ENCODE peak calls at places on chromosomes 4 and X, in six cellular contexts. One of them, this sample, is unnamed.
A peak's percentile ranks its signal among the peaks of the same experiment; 100 is the strongest.

GRCh38 chrX:70494441-70494840 is 49.8 kb downstream of the DLG3 start:
- DNase-seq in activated gamma-delta T cell treated with Interleukin-2 at 50 U/mL for 16 hours: no peak
- DNase-seq in progenitor cell of endocrine pancreas: no peak
- DNase-seq in GM20000: no peak
- DNase-seq in activated CD8-positive, alpha-beta memory T cell treated with anti-CD3 and anti-CD28 coated beads for 1 hour: no peak
- DNase-seq in brain microvascular endothelial cell: peak; percentile 11
- DNase-seq in this sample: no peak

GRCh38 chrX:119467433-119467832 is 811 bp upstream of the SLC25A5 start:
- DNase-seq in activated gamma-delta T cell treated with Interleukin-2 at 50 U/mL for 16 hours: no peak
- DNase-seq in progenitor cell of endocrine pancreas: no peak
- DNase-seq in GM20000: no peak
- DNase-seq in activated CD8-positive, alpha-beta memory T cell treated with anti-CD3 and anti-CD28 coated beads for 1 hour: no peak
- DNase-seq in brain microvascular endothelial cell: no peak
- DNase-seq in this sample: no peak

GRCh38 chr4:80125252-80126177 is 52.5 kb upstream of the ANTXR2 start:
- DNase-seq in activated gamma-delta T cell treated with Interleukin-2 at 50 U/mL for 16 hours: peak; percentile 29
- DNase-seq in progenitor cell of endocrine pancreas: no peak
- DNase-seq in GM20000: peak; percentile 4
- DNase-seq in activated CD8-positive, alpha-beta memory T cell treated with anti-CD3 and anti-CD28 coated beads for 1 hour: no peak
- DNase-seq in brain microvascular endothelial cell: no peak
- DNase-seq in this sample: no peak

GRCh38 chrX:39816871-39817731 is 280.7 kb downstream of the BCOR start:
- DNase-seq in activated gamma-delta T cell treated with Interleukin-2 at 50 U/mL for 16 hours: no peak
- DNase-seq in progenitor cell of endocrine pancreas: no peak
- DNase-seq in GM20000: no peak
- DNase-seq in activated CD8-positive, alpha-beta memory T cell treated with anti-CD3 and anti-CD28 coated beads for 1 hour: no peak
- DNase-seq in brain microvascular endothelial cell: peak; percentile 36
- DNase-seq in this sample: no peak

GRCh38 chr4:170281027-170281426 is 191.3 kb upstream of the AADAT start:
- DNase-seq in activated gamma-delta T cell treated with Interleukin-2 at 50 U/mL for 16 hours: no peak
- DNase-seq in progenitor cell of endocrine pancreas: no peak
- DNase-seq in GM20000: no peak
- DNase-seq in activated CD8-positive, alpha-beta memory T cell treated with anti-CD3 and anti-CD28 coated beads for 1 hour: no peak
- DNase-seq in brain microvascular endothelial cell: no peak
- DNase-seq in this sample: no peak

GRCh38 chr4:40317921-40318658 is 17.0 kb upstream of the CHRNA9 start:
- DNase-seq in activated gamma-delta T cell treated with Interleukin-2 at 50 U/mL for 16 hours: no peak
- DNase-seq in progenitor cell of endocrine pancreas: no peak
- DNase-seq in GM20000: no peak
- DNase-seq in activated CD8-positive, alpha-beta memory T cell treated with anti-CD3 and anti-CD28 coated beads for 1 hour: no peak
- DNase-seq in brain microvascular endothelial cell: no peak
- DNase-seq in this sample: no peak

GRCh38 chr4:47852121-47852520 is 14.3 kb upstream of the CORIN start:
- DNase-seq in activated gamma-delta T cell treated with Interleukin-2 at 50 U/mL for 16 hours: no peak
- DNase-seq in progenitor cell of endocrine pancreas: no peak
- DNase-seq in GM20000: no peak
- DNase-seq in activated CD8-positive, alpha-beta memory T cell treated with anti-CD3 and anti-CD28 coated beads for 1 hour: no peak
- DNase-seq in brain microvascular endothelial cell: peak; percentile 88
- DNase-seq in this sample: no peak

GRCh38 chr4:7052923-7053715 is 9.9 kb downstream of the TADA2B start:
- DNase-seq in activated gamma-delta T cell treated with Interleukin-2 at 50 U/mL for 16 hours: no peak
- DNase-seq in progenitor cell of endocrine pancreas: no peak
- DNase-seq in GM20000: no peak
- DNase-seq in activated CD8-positive, alpha-beta memory T cell treated with anti-CD3 and anti-CD28 coated beads for 1 hour: no peak
- DNase-seq in brain microvascular endothelial cell: no peak
- DNase-seq in this sample: no peak

GRCh38 chrX:40543661-40544328 is 37.0 kb upstream of the ATP6AP2 start:
- DNase-seq in activated gamma-delta T cell treated with Interleukin-2 at 50 U/mL for 16 hours: peak; percentile 7
- DNase-seq in progenitor cell of endocrine pancreas: no peak
- DNase-seq in GM20000: peak; percentile 11
- DNase-seq in activated CD8-positive, alpha-beta memory T cell treated with anti-CD3 and anti-CD28 coated beads for 1 hour: no peak
- DNase-seq in brain microvascular endothelial cell: peak; percentile 7
- DNase-seq in this sample: no peak

GRCh38 chrX:39665830-39666518 is 431.8 kb downstream of the BCOR start:
- DNase-seq in activated gamma-delta T cell treated with Interleukin-2 at 50 U/mL for 16 hours: no peak
- DNase-seq in progenitor cell of endocrine pancreas: no peak
- DNase-seq in GM20000: no peak
- DNase-seq in activated CD8-positive, alpha-beta memory T cell treated with anti-CD3 and anti-CD28 coated beads for 1 hour: no peak
- DNase-seq in brain microvascular endothelial cell: no peak
- DNase-seq in this sample: no peak

GRCh38 chr4:156330436-156331031 is 376.9 kb upstream of the CTSO start:
- DNase-seq in activated gamma-delta T cell treated with Interleukin-2 at 50 U/mL for 16 hours: no peak
- DNase-seq in progenitor cell of endocrine pancreas: no peak
- DNase-seq in GM20000: no peak
- DNase-seq in activated CD8-positive, alpha-beta memory T cell treated with anti-CD3 and anti-CD28 coated beads for 1 hour: no peak
- DNase-seq in brain microvascular endothelial cell: no peak
- DNase-seq in this sample: no peak

GRCh38 chr4:82421796-82422560 is 8.3 kb downstream of the HNRNPDL start:
- DNase-seq in activated gamma-delta T cell treated with Interleukin-2 at 50 U/mL for 16 hours: no peak
- DNase-seq in progenitor cell of endocrine pancreas: no peak
- DNase-seq in GM20000: no peak
- DNase-seq in activated CD8-positive, alpha-beta memory T cell treated with anti-CD3 and anti-CD28 coated beads for 1 hour: no peak
- DNase-seq in brain microvascular endothelial cell: no peak
- DNase-seq in this sample: no peak

GRCh38 chrX:17689971-17690409 is 47.3 kb upstream of the SCML1 start:
- DNase-seq in activated gamma-delta T cell treated with Interleukin-2 at 50 U/mL for 16 hours: peak; percentile 14
- DNase-seq in progenitor cell of endocrine pancreas: peak; percentile 30
- DNase-seq in GM20000: peak; percentile 29
- DNase-seq in activated CD8-positive, alpha-beta memory T cell treated with anti-CD3 and anti-CD28 coated beads for 1 hour: no peak
- DNase-seq in brain microvascular endothelial cell: peak; percentile 72
- DNase-seq in this sample: peak; percentile 31

GRCh38 chr4:2500547-2500946 is 31.6 kb downstream of the RNF4 start:
- DNase-seq in activated gamma-delta T cell treated with Interleukin-2 at 50 U/mL for 16 hours: no peak
- DNase-seq in progenitor cell of endocrine pancreas: no peak
- DNase-seq in GM20000: no peak
- DNase-seq in activated CD8-positive, alpha-beta memory T cell treated with anti-CD3 and anti-CD28 coated beads for 1 hour: no peak
- DNase-seq in brain microvascular endothelial cell: no peak
- DNase-seq in this sample: no peak

GRCh38 chrX:10108288-10108687 is 48.5 kb upstream of the CLCN4 start:
- DNase-seq in activated gamma-delta T cell treated with Interleukin-2 at 50 U/mL for 16 hours: no peak
- DNase-seq in progenitor cell of endocrine pancreas: no peak
- DNase-seq in GM20000: no peak
- DNase-seq in activated CD8-positive, alpha-beta memory T cell treated with anti-CD3 and anti-CD28 coated beads for 1 hour: no peak
- DNase-seq in brain microvascular endothelial cell: no peak
- DNase-seq in this sample: no peak

GRCh38 chr4:17595471-17596005 is 18.5 kb downstream of the LAP3 start:
- DNase-seq in activated gamma-delta T cell treated with Interleukin-2 at 50 U/mL for 16 hours: no peak
- DNase-seq in progenitor cell of endocrine pancreas: no peak
- DNase-seq in GM20000: peak; percentile 26
- DNase-seq in activated CD8-positive, alpha-beta memory T cell treated with anti-CD3 and anti-CD28 coated beads for 1 hour: no peak
- DNase-seq in brain microvascular endothelial cell: no peak
- DNase-seq in this sample: no peak

GRCh38 chr4:38769441-38770210 is 13.2 kb downstream of the TLR10 start:
- DNase-seq in activated gamma-delta T cell treated with Interleukin-2 at 50 U/mL for 16 hours: no peak
- DNase-seq in progenitor cell of endocrine pancreas: no peak
- DNase-seq in GM20000: no peak
- DNase-seq in activated CD8-positive, alpha-beta memory T cell treated with anti-CD3 and anti-CD28 coated beads for 1 hour: no peak
- DNase-seq in brain microvascular endothelial cell: no peak
- DNase-seq in this sample: no peak

GRCh38 chrX:71536285-71536684 is 3.4 kb downstream of the OGT start:
- DNase-seq in activated gamma-delta T cell treated with Interleukin-2 at 50 U/mL for 16 hours: no peak
- DNase-seq in progenitor cell of endocrine pancreas: no peak
- DNase-seq in GM20000: no peak
- DNase-seq in activated CD8-positive, alpha-beta memory T cell treated with anti-CD3 and anti-CD28 coated beads for 1 hour: no peak
- DNase-seq in brain microvascular endothelial cell: no peak
- DNase-seq in this sample: no peak

GRCh38 chrX:153725039-153725831 is 579 bp downstream of the ABCD1 start:
- DNase-seq in activated gamma-delta T cell treated with Interleukin-2 at 50 U/mL for 16 hours: no peak
- DNase-seq in progenitor cell of endocrine pancreas: no peak
- DNase-seq in GM20000: peak; percentile 53
- DNase-seq in activated CD8-positive, alpha-beta memory T cell treated with anti-CD3 and anti-CD28 coated beads for 1 hour: no peak
- DNase-seq in brain microvascular endothelial cell: no peak
- DNase-seq in this sample: no peak

GRCh38 chrX:16445166-16445752 is 204.7 kb upstream of the S100G start:
- DNase-seq in activated gamma-delta T cell treated with Interleukin-2 at 50 U/mL for 16 hours: peak; percentile 33
- DNase-seq in progenitor cell of endocrine pancreas: no peak
- DNase-seq in GM20000: peak; percentile 9
- DNase-seq in activated CD8-positive, alpha-beta memory T cell treated with anti-CD3 and anti-CD28 coated beads for 1 hour: peak; percentile 0
- DNase-seq in brain microvascular endothelial cell: peak; percentile 27
- DNase-seq in this sample: no peak

GRCh38 chr4:109119852-109120251 is 182.6 kb downstream of the COL25A1 start:
- DNase-seq in activated gamma-delta T cell treated with Interleukin-2 at 50 U/mL for 16 hours: no peak
- DNase-seq in progenitor cell of endocrine pancreas: no peak
- DNase-seq in GM20000: no peak
- DNase-seq in activated CD8-positive, alpha-beta memory T cell treated with anti-CD3 and anti-CD28 coated beads for 1 hour: no peak
- DNase-seq in brain microvascular endothelial cell: no peak
- DNase-seq in this sample: no peak

GRCh38 chr4:61866357-61867030 is 666.4 kb downstream of the ADGRL3 start:
- DNase-seq in activated gamma-delta T cell treated with Interleukin-2 at 50 U/mL for 16 hours: no peak
- DNase-seq in progenitor cell of endocrine pancreas: no peak
- DNase-seq in GM20000: no peak
- DNase-seq in activated CD8-positive, alpha-beta memory T cell treated with anti-CD3 and anti-CD28 coated beads for 1 hour: no peak
- DNase-seq in brain microvascular endothelial cell: no peak
- DNase-seq in this sample: no peak

GRCh38 chr4:77015390-77015789 is 60.4 kb downstream of the CCNI start:
- DNase-seq in activated gamma-delta T cell treated with Interleukin-2 at 50 U/mL for 16 hours: no peak
- DNase-seq in progenitor cell of endocrine pancreas: no peak
- DNase-seq in GM20000: no peak
- DNase-seq in activated CD8-positive, alpha-beta memory T cell treated with anti-CD3 and anti-CD28 coated beads for 1 hour: no peak
- DNase-seq in brain microvascular endothelial cell: peak; percentile 62
- DNase-seq in this sample: no peak

GRCh38 chr4:6540879-6541278 is 34.1 kb upstream of the MAN2B2 start:
- DNase-seq in activated gamma-delta T cell treated with Interleukin-2 at 50 U/mL for 16 hours: no peak
- DNase-seq in progenitor cell of endocrine pancreas: no peak
- DNase-seq in GM20000: no peak
- DNase-seq in activated CD8-positive, alpha-beta memory T cell treated with anti-CD3 and anti-CD28 coated beads for 1 hour: no peak
- DNase-seq in brain microvascular endothelial cell: no peak
- DNase-seq in this sample: no peak

GRCh38 chr4:172791841-172792240 is 376.8 kb upstream of the GALNT7 start:
- DNase-seq in activated gamma-delta T cell treated with Interleukin-2 at 50 U/mL for 16 hours: no peak
- DNase-seq in progenitor cell of endocrine pancreas: no peak
- DNase-seq in GM20000: no peak
- DNase-seq in activated CD8-positive, alpha-beta memory T cell treated with anti-CD3 and anti-CD28 coated beads for 1 hour: no peak
- DNase-seq in brain microvascular endothelial cell: no peak
- DNase-seq in this sample: no peak

GRCh38 chr4:158020175-158020574 is 152.7 kb downstream of the GASK1B start:
- DNase-seq in activated gamma-delta T cell treated with Interleukin-2 at 50 U/mL for 16 hours: no peak
- DNase-seq in progenitor cell of endocrine pancreas: no peak
- DNase-seq in GM20000: no peak
- DNase-seq in activated CD8-positive, alpha-beta memory T cell treated with anti-CD3 and anti-CD28 coated beads for 1 hour: no peak
- DNase-seq in brain microvascular endothelial cell: peak; percentile 90
- DNase-seq in this sample: no peak

GRCh38 chr4:108533245-108533844 is 87.0 kb upstream of the RPL34 start:
- DNase-seq in activated gamma-delta T cell treated with Interleukin-2 at 50 U/mL for 16 hours: no peak
- DNase-seq in progenitor cell of endocrine pancreas: no peak
- DNase-seq in GM20000: no peak
- DNase-seq in activated CD8-positive, alpha-beta memory T cell treated with anti-CD3 and anti-CD28 coated beads for 1 hour: no peak
- DNase-seq in brain microvascular endothelial cell: peak; percentile 32
- DNase-seq in this sample: no peak

GRCh38 chr4:25680580-25680979 is 24.9 kb downstream of the SLC34A2 start:
- DNase-seq in activated gamma-delta T cell treated with Interleukin-2 at 50 U/mL for 16 hours: no peak
- DNase-seq in progenitor cell of endocrine pancreas: no peak
- DNase-seq in GM20000: no peak
- DNase-seq in activated CD8-positive, alpha-beta memory T cell treated with anti-CD3 and anti-CD28 coated beads for 1 hour: no peak
- DNase-seq in brain microvascular endothelial cell: no peak
- DNase-seq in this sample: no peak

GRCh38 chr4:10625130-10625529 is 59.4 kb downstream of the CLNK start:
- DNase-seq in activated gamma-delta T cell treated with Interleukin-2 at 50 U/mL for 16 hours: no peak
- DNase-seq in progenitor cell of endocrine pancreas: no peak
- DNase-seq in GM20000: no peak
- DNase-seq in activated CD8-positive, alpha-beta memory T cell treated with anti-CD3 and anti-CD28 coated beads for 1 hour: no peak
- DNase-seq in brain microvascular endothelial cell: no peak
- DNase-seq in this sample: no peak

GRCh38 chr4:77358315-77358928 is 201.4 kb downstream of the CCNG2 start:
- DNase-seq in activated gamma-delta T cell treated with Interleukin-2 at 50 U/mL for 16 hours: no peak
- DNase-seq in progenitor cell of endocrine pancreas: peak; percentile 11
- DNase-seq in GM20000: peak; percentile 57
- DNase-seq in activated CD8-positive, alpha-beta memory T cell treated with anti-CD3 and anti-CD28 coated beads for 1 hour: no peak
- DNase-seq in brain microvascular endothelial cell: peak; percentile 24
- DNase-seq in this sample: peak; percentile 26

GRCh38 chr4:133596459-133596858 is 447.4 kb downstream of the PCDH10 start:
- DNase-seq in activated gamma-delta T cell treated with Interleukin-2 at 50 U/mL for 16 hours: no peak
- DNase-seq in progenitor cell of endocrine pancreas: no peak
- DNase-seq in GM20000: no peak
- DNase-seq in activated CD8-positive, alpha-beta memory T cell treated with anti-CD3 and anti-CD28 coated beads for 1 hour: no peak
- DNase-seq in brain microvascular endothelial cell: no peak
- DNase-seq in this sample: no peak

GRCh38 chr4:97912151-97912550 is 231.1 kb downstream of the STPG2 start:
- DNase-seq in activated gamma-delta T cell treated with Interleukin-2 at 50 U/mL for 16 hours: no peak
- DNase-seq in progenitor cell of endocrine pancreas: no peak
- DNase-seq in GM20000: no peak
- DNase-seq in activated CD8-positive, alpha-beta memory T cell treated with anti-CD3 and anti-CD28 coated beads for 1 hour: no peak
- DNase-seq in brain microvascular endothelial cell: no peak
- DNase-seq in this sample: no peak

GRCh38 chr4:22625301-22625700 is 67.4 kb upstream of the GBA3 start:
- DNase-seq in activated gamma-delta T cell treated with Interleukin-2 at 50 U/mL for 16 hours: no peak
- DNase-seq in progenitor cell of endocrine pancreas: no peak
- DNase-seq in GM20000: no peak
- DNase-seq in activated CD8-positive, alpha-beta memory T cell treated with anti-CD3 and anti-CD28 coated beads for 1 hour: no peak
- DNase-seq in brain microvascular endothelial cell: peak; percentile 17
- DNase-seq in this sample: no peak

GRCh38 chr4:44652002-44652401 is 577 bp upstream of the YIPF7 start:
- DNase-seq in activated gamma-delta T cell treated with Interleukin-2 at 50 U/mL for 16 hours: no peak
- DNase-seq in progenitor cell of endocrine pancreas: no peak
- DNase-seq in GM20000: no peak
- DNase-seq in activated CD8-positive, alpha-beta memory T cell treated with anti-CD3 and anti-CD28 coated beads for 1 hour: no peak
- DNase-seq in brain microvascular endothelial cell: no peak
- DNase-seq in this sample: no peak

GRCh38 chr4:7691061-7691460 is 248.6 kb downstream of the AFAP1 start:
- DNase-seq in activated gamma-delta T cell treated with Interleukin-2 at 50 U/mL for 16 hours: no peak
- DNase-seq in progenitor cell of endocrine pancreas: no peak
- DNase-seq in GM20000: no peak
- DNase-seq in activated CD8-positive, alpha-beta memory T cell treated with anti-CD3 and anti-CD28 coated beads for 1 hour: no peak
- DNase-seq in brain microvascular endothelial cell: no peak
- DNase-seq in this sample: no peak

GRCh38 chr4:145781306-145781705 is 101.4 kb downstream of the C4orf51 start:
- DNase-seq in activated gamma-delta T cell treated with Interleukin-2 at 50 U/mL for 16 hours: no peak
- DNase-seq in progenitor cell of endocrine pancreas: no peak
- DNase-seq in GM20000: no peak
- DNase-seq in activated CD8-positive, alpha-beta memory T cell treated with anti-CD3 and anti-CD28 coated beads for 1 hour: no peak
- DNase-seq in brain microvascular endothelial cell: no peak
- DNase-seq in this sample: no peak

GRCh38 chrX:141701081-141701480 is 2.5 kb upstream of the SPANXD start:
- DNase-seq in activated gamma-delta T cell treated with Interleukin-2 at 50 U/mL for 16 hours: no peak
- DNase-seq in progenitor cell of endocrine pancreas: no peak
- DNase-seq in GM20000: no peak
- DNase-seq in activated CD8-positive, alpha-beta memory T cell treated with anti-CD3 and anti-CD28 coated beads for 1 hour: no peak
- DNase-seq in brain microvascular endothelial cell: no peak
- DNase-seq in this sample: no peak

GRCh38 chr4:132227349-132228165 is 921.5 kb upstream of the PCDH10 start:
- DNase-seq in activated gamma-delta T cell treated with Interleukin-2 at 50 U/mL for 16 hours: no peak
- DNase-seq in progenitor cell of endocrine pancreas: peak; percentile 53
- DNase-seq in GM20000: no peak
- DNase-seq in activated CD8-positive, alpha-beta memory T cell treated with anti-CD3 and anti-CD28 coated beads for 1 hour: no peak
- DNase-seq in brain microvascular endothelial cell: peak; percentile 9
- DNase-seq in this sample: no peak

GRCh38 chrX:45712067-45712466 is 511.4 kb upstream of the DIPK2B start:
- DNase-seq in activated gamma-delta T cell treated with Interleukin-2 at 50 U/mL for 16 hours: no peak
- DNase-seq in progenitor cell of endocrine pancreas: no peak
- DNase-seq in GM20000: no peak
- DNase-seq in activated CD8-positive, alpha-beta memory T cell treated with anti-CD3 and anti-CD28 coated beads for 1 hour: no peak
- DNase-seq in brain microvascular endothelial cell: peak; percentile 32
- DNase-seq in this sample: no peak

GRCh38 chrX:129738466-129739308 is at the start of gene XPNPEP2:
- DNase-seq in activated gamma-delta T cell treated with Interleukin-2 at 50 U/mL for 16 hours: no peak
- DNase-seq in progenitor cell of endocrine pancreas: no peak
- DNase-seq in GM20000: no peak
- DNase-seq in activated CD8-positive, alpha-beta memory T cell treated with anti-CD3 and anti-CD28 coated beads for 1 hour: no peak
- DNase-seq in brain microvascular endothelial cell: no peak
- DNase-seq in this sample: no peak

This sample was measured in 8988T.